ENCODE peak calls at places on chromosomes 12 and 14, in six cellular contexts. Y is H54, L is AG09309, B is glomerular endothelial cell, I is NCI-H146, X is NCI-H1092 treated with DMSO at 0.1 percent for 48 hours. Z is an unnamed sample.

GRCh38 chr12:130646690-130647089 is 69.4 kb downstream of the RIMBP2 start:
- DNase-seq in Y (no peak), L (no peak), B (no peak), I (no peak), X (no peak), Z (no peak)

GRCh38 chr12:1022032-1022970 is 31.3 kb downstream of the ERC1 start:
- DNase-seq in Y (no peak), L (no peak), B (no peak), I (no peak), X (no peak), Z (no peak)

GRCh38 chr12:105567061-105567460 is 236.6 kb downstream of the C12orf75 start:
- DNase-seq in Y (no peak), L (no peak), B (no peak), I (no peak), X (no peak), Z (no peak)

GRCh38 chr12:104478396-104479140 is 21.8 kb downstream of the CHST11 start:
- DNase-seq in Y (no peak), L (no peak), B (no peak), I (no peak), X (no peak), Z (peak)

GRCh38 chr12:24039113-24039525 is 89.6 kb upstream of the SOX5 start:
- DNase-seq in Y (no peak), L (peak), B (peak), I (no peak), X (no peak), Z (no peak)

GRCh38 chr12:116059901-116060300 is 217.6 kb downstream of the MED13L start:
- DNase-seq in Y (no peak), L (no peak), B (no peak), I (no peak), X (no peak), Z (no peak)

GRCh38 chr12:13248956-13249355 is 52.4 kb downstream of the EMP1 start:
- DNase-seq in Y (no peak), L (no peak), B (no peak), I (no peak), X (no peak), Z (no peak)

GRCh38 chr12:52441320-52441911 is 7.2 kb upstream of the KRT75 start:
- DNase-seq in Y (no peak), L (no peak), B (no peak), I (no peak), X (no peak), Z (no peak)

GRCh38 chr14:69886843-69887242 is 7.6 kb downstream of the SMOC1 start:
- DNase-seq in Y (no peak), L (no peak), B (no peak), I (no peak), X (no peak), Z (no peak)

GRCh38 chr12:43238281-43238680 is 313.7 kb downstream of the ADAMTS20 start:
- DNase-seq in Y (no peak), L (no peak), B (peak), I (no peak), X (no peak), Z (no peak)

GRCh38 chr14:93993382-93993781 is 3.7 kb upstream of the CCDC197 start:
- DNase-seq in Y (no peak), L (no peak), B (no peak), I (no peak), X (no peak), Z (no peak)